ENCODE peak calls at places on chromosomes 6 and 20, in eight cellular contexts. Q is CD4-positive, alpha-beta T cell; V is upper lobe of left lung; R is neural crest cell; X is ovary; J is GM12864; F is brain microvascular endothelial cell; M is Calu3. A is an unnamed sample.

GRCh38 chr6:136470044-136470443 is 80.2 kb downstream of the MAP7 start:
- DNase-seq in Q (no peak), V (no peak), R (no peak), F (no peak), J (no peak), M (no peak), X (no peak), A (no peak)

GRCh38 chr6:107355659-107356058 is 103.7 kb downstream of the PDSS2 start:
- DNase-seq in M (no peak), X (no peak), Q (no peak), J (no peak), F (no peak), V (no peak), R (no peak), A (no peak)

GRCh38 chr6:107666084-107666981 is 157.8 kb downstream of the SCML4 start:
- DNase-seq in J (no peak), F (peak), M (peak), R (no peak), X (no peak), Q (no peak), V (no peak), A (no peak)

GRCh38 chr20:62437430-62437829 is 10.1 kb upstream of the RBBP8NL start:
- DNase-seq in M (no peak), R (no peak), F (no peak), X (no peak), Q (no peak), V (peak), J (no peak), A (no peak)

GRCh38 chr20:39029324-39029820 is 67.2 kb downstream of the DHX35 start:
- DNase-seq in J (no peak), M (no peak), R (no peak), X (no peak), V (no peak), Q (no peak), F (no peak), A (no peak)

GRCh38 chr6:43773050-43773956 is 3.3 kb downstream of the VEGFA start:
- DNase-seq in M (peak), Q (peak), X (no peak), J (no peak), F (no peak), R (no peak), V (no peak), A (no peak)

GRCh38 chr6:10429638-10430427 is 15.0 kb upstream of the TFAP2A start:
- DNase-seq in M (peak), V (no peak), X (no peak), Q (no peak), R (no peak), J (peak), F (peak), A (peak)

GRCh38 chr6:134436281-134436815 is 118.4 kb upstream of the SGK1 start:
- DNase-seq in F (peak), X (peak), Q (peak), R (no peak), M (peak), V (no peak), J (peak), A (no peak)

GRCh38 chr20:35871311-35871771 is 83.0 kb downstream of the SCAND1 start:
- DNase-seq in Q (no peak), F (peak), X (peak), M (no peak), J (no peak), R (no peak), V (no peak), A (peak)

GRCh38 chr6:134741193-134741521 is 208.7 kb downstream of the ALDH8A1 start:
- DNase-seq in F (no peak), J (no peak), V (peak), X (no peak), R (no peak), M (no peak), Q (no peak), A (no peak)

GRCh38 chr6:149457316-149457884 is 27.4 kb downstream of the ZC3H12D start:
- DNase-seq in R (no peak), J (no peak), V (no peak), M (no peak), Q (no peak), X (no peak), F (no peak), A (no peak)

GRCh38 chr6:57267586-57268293 is 45.6 kb upstream of the RAB23 start:
- DNase-seq in Q (peak), M (peak), V (no peak), F (peak), R (peak), J (peak), X (no peak), A (peak)

GRCh38 chr20:41086402-41087324 is 50.7 kb upstream of the PLCG1 start:
- DNase-seq in Q (no peak), V (no peak), J (no peak), R (no peak), F (no peak), M (no peak), X (no peak), A (no peak)

GRCh38 chr6:28643017-28643740 is 117.5 kb downstream of the GPX5 start:
- DNase-seq in V (no peak), F (peak), M (peak), X (no peak), Q (no peak), J (peak), R (peak), A (no peak)

GRCh38 chr6:128731249-128732165 is 151.4 kb upstream of the LAMA2 start:
- DNase-seq in M (peak), X (no peak), V (no peak), F (peak), J (no peak), R (peak), Q (no peak), A (no peak)

GRCh38 chr6:34381086-34381485 is 11.4 kb downstream of the NUDT3 start:
- DNase-seq in J (no peak), F (no peak), M (no peak), R (no peak), Q (no peak), V (no peak), X (no peak), A (no peak)

GRCh38 chr6:47241742-47242482 is 67.8 kb downstream of the TNFRSF21 start:
- DNase-seq in R (no peak), V (no peak), M (no peak), X (no peak), J (no peak), F (no peak), Q (no peak), A (no peak)

GRCh38 chr20:41006936-41007871 is 21.4 kb upstream of the TOP1 start:
- DNase-seq in V (no peak), M (no peak), X (no peak), J (no peak), R (no peak), F (no peak), Q (no peak), A (no peak)

GRCh38 chr6:116309657-116310056 is 29.9 kb upstream of the TSPYL1 start:
- DNase-seq in F (no peak), J (no peak), X (no peak), R (no peak), M (no peak), Q (no peak), V (no peak), A (no peak)

GRCh38 chr6:147345902-147346301 is 141.7 kb downstream of the STXBP5 start:
- DNase-seq in Q (no peak), J (no peak), M (no peak), X (no peak), V (no peak), R (no peak), F (no peak), A (no peak)

GRCh38 chr20:61321481-61321880 is 69.4 kb downstream of the CDH4 start:
- DNase-seq in Q (no peak), J (no peak), X (no peak), R (no peak), F (no peak), M (no peak), V (no peak), A (no peak)

GRCh38 chr20:62889411-62889810 is 27.8 kb upstream of the TCFL5 start:
- DNase-seq in Q (no peak), M (no peak), R (no peak), J (no peak), V (no peak), X (no peak), F (no peak), A (no peak)

GRCh38 chr20:24821391-24821790 is 127.7 kb upstream of the CST7 start:
- DNase-seq in X (no peak), F (no peak), J (no peak), Q (no peak), V (no peak), M (no peak), R (no peak), A (no peak)

GRCh38 chr20:10671221-10671849 is 2.5 kb downstream of the JAG1 start:
- DNase-seq in Q (no peak), J (peak), M (peak), V (no peak), F (peak), R (peak), X (peak), A (peak)

GRCh38 chr6:143516700-143517446 is 5.4 kb upstream of the FUCA2 start:
- DNase-seq in M (no peak), X (no peak), V (no peak), F (no peak), R (no peak), Q (no peak), J (no peak), A (no peak)

GRCh38 chr6:40719671-40720374 is 132.7 kb upstream of the LRFN2 start:
- DNase-seq in V (no peak), F (peak), X (peak), M (no peak), J (peak), Q (no peak), R (no peak), A (no peak)

GRCh38 chr6:151317206-151317994 is 74.0 kb downstream of the ZBTB2 start:
- DNase-seq in J (no peak), R (no peak), Q (no peak), F (peak), X (no peak), M (no peak), V (no peak), A (no peak)

GRCh38 chr20:49521356-49521755 is 38.9 kb upstream of the KCNB1 start:
- DNase-seq in J (no peak), V (no peak), F (no peak), X (no peak), Q (no peak), M (no peak), R (no peak), A (no peak)

GRCh38 chr6:105678516-105678915 is 275.6 kb upstream of the PREP start:
- DNase-seq in R (no peak), F (no peak), M (no peak), J (no peak), V (no peak), Q (no peak), X (no peak), A (no peak)

GRCh38 chr20:64063389-64064144 is 569 bp downstream of the TCEA2 start:
- DNase-seq in F (no peak), M (peak), V (peak), X (peak), J (no peak), Q (no peak), R (no peak), A (no peak)

GRCh38 chr20:44181611-44182010 is 5.4 kb downstream of the JPH2 start:
- DNase-seq in J (no peak), R (no peak), X (no peak), Q (no peak), V (no peak), F (no peak), M (no peak), A (no peak)

GRCh38 chr6:33878541-33878940 is 74.7 kb upstream of the MLN start:
- DNase-seq in J (no peak), Q (no peak), F (no peak), X (no peak), R (no peak), V (no peak), M (no peak), A (no peak)

GRCh38 chr20:33076662-33077398 is 2.6 kb upstream of the BPIFB4 start:
- DNase-seq in R (no peak), V (no peak), X (no peak), M (peak), J (no peak), F (no peak), Q (no peak), A (no peak)

GRCh38 chr20:61330441-61330840 is 78.4 kb downstream of the CDH4 start:
- DNase-seq in M (no peak), J (no peak), F (no peak), R (no peak), Q (no peak), V (no peak), X (no peak), A (no peak)

GRCh38 chr6:163356324-163356723 is 58.2 kb upstream of the QKI start:
- DNase-seq in J (no peak), R (no peak), M (no peak), Q (no peak), F (peak), V (peak), X (no peak), A (no peak)

GRCh38 chr20:46010491-46011405 is 2.0 kb downstream of the MMP9 start:
- DNase-seq in V (peak), M (no peak), J (no peak), Q (peak), R (no peak), F (no peak), X (no peak), A (no peak)

GRCh38 chr6:17600527-17601388 is 656 bp downstream of the FAM8A1 start:
- DNase-seq in R (peak), X (peak), F (peak), Q (peak), J (no peak), M (no peak), V (peak), A (no peak)

GRCh38 chr20:46293084-46293483 is 15.2 kb downstream of the CDH22 start:
- DNase-seq in X (no peak), M (no peak), V (no peak), Q (no peak), F (peak), R (no peak), J (no peak), A (no peak)

GRCh38 chr6:30061766-30062458 is 847 bp downstream of the POLR1H start:
- DNase-seq in J (no peak), Q (no peak), F (no peak), V (no peak), R (no peak), M (peak), X (no peak), A (no peak)

GRCh38 chr6:151413372-151414145 is 22.2 kb upstream of the ZBTB2 start:
- DNase-seq in V (no peak), J (no peak), F (no peak), X (no peak), M (no peak), Q (peak), R (no peak), A (no peak)

GRCh38 chr6:16238658-16239089 is 287 bp downstream of the GMPR start:
- DNase-seq in X (no peak), Q (no peak), V (no peak), M (peak), J (no peak), F (no peak), R (no peak), A (no peak)
- TF ChIP-seq CTCF in X (no peak), Q (no peak), V (no peak), M (no peak), J (no peak), F (no peak), R (no peak), A (no peak)

DNA sequence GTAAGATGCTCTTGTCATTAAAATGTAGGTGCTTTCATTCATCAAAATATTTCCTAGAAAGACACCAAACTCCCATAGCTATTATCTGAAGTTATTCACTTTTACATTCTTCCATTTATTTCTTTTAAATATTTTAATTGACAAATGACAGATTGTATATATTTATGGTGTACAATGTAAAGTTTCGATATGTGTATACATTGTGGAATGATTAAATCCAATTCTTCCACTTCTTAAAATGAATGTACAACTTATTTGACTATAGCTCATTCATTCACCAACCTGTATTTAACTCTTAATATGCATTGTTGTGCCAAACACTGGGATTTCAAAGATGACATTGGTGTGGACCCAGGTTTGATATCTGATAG is 41.0 kb downstream of the CCN2 start:
- DNase-seq in F (no peak), R (no peak), M (no peak), J (no peak), Q (no peak), V (no peak), X (no peak), A (no peak)
- TF ChIP-seq CTCF in F (no peak), R (peak), M (no peak), J (no peak), Q (peak), V (no peak), X (no peak), A (peak)

GRCh38 chr6:50825375-50826036 is 6.8 kb downstream of the TFAP2B start:
- DNase-seq in Q (no peak), J (no peak), F (no peak), R (no peak), V (no peak), X (no peak), M (no peak), A (no peak)
- TF ChIP-seq CTCF in Q (no peak), J (no peak), F (no peak), R (no peak), V (no peak), X (no peak), M (no peak), A (no peak)

GRCh38 chr6:3323148-3323547 is 64.4 kb downstream of the PSMG4 start:
- DNase-seq in J (no peak), X (no peak), R (no peak), Q (no peak), V (no peak), M (no peak), F (no peak), A (no peak)

GRCh38 chr6:3323696-3324261 is 65.0 kb downstream of the PSMG4 start:
- DNase-seq in Q (no peak), F (no peak), V (peak), R (no peak), M (no peak), X (no peak), J (no peak), A (no peak)

GRCh38 chr6:3325210-3325609 is 66.5 kb downstream of the PSMG4 start:
- DNase-seq in Q (no peak), J (no peak), V (no peak), F (peak), R (no peak), M (no peak), X (no peak), A (no peak)

GRCh38 chr6:3326179-3326971 is 67.6 kb downstream of the PSMG4 start:
- DNase-seq in V (no peak), J (no peak), R (no peak), F (no peak), X (no peak), Q (no peak), M (no peak), A (no peak)

GRCh38 chr6:3324262-3324942 is 65.7 kb downstream of the PSMG4 start:
- DNase-seq in J (peak), Q (no peak), X (no peak), M (no peak), F (peak), V (no peak), R (no peak), A (no peak)
- TF ChIP-seq CTCF in J (no peak), Q (no peak), X (no peak), M (no peak), F (no peak), V (no peak), R (no peak), A (no peak)

GRCh38 chr20:52246366-52246765 is 54.8 kb upstream of the ZFP64 start:
- DNase-seq in X (no peak), M (no peak), J (no peak), F (no peak), V (no peak), R (no peak), Q (no peak), A (no peak)

GRCh38 chr20:52240802-52241201 is 49.2 kb upstream of the ZFP64 start:
- DNase-seq in F (no peak), R (no peak), Q (no peak), M (no peak), X (no peak), J (no peak), V (no peak), A (peak)

GRCh38 chr20:52247548-52247947 is 56.0 kb upstream of the ZFP64 start:
- DNase-seq in F (no peak), R (no peak), Q (no peak), J (no peak), X (no peak), V (no peak), M (no peak), A (no peak)

GRCh38 chr20:52244702-52245101 is 53.1 kb upstream of the ZFP64 start:
- DNase-seq in X (no peak), Q (no peak), F (no peak), R (no peak), M (no peak), J (no peak), V (no peak), A (no peak)

DNA sequence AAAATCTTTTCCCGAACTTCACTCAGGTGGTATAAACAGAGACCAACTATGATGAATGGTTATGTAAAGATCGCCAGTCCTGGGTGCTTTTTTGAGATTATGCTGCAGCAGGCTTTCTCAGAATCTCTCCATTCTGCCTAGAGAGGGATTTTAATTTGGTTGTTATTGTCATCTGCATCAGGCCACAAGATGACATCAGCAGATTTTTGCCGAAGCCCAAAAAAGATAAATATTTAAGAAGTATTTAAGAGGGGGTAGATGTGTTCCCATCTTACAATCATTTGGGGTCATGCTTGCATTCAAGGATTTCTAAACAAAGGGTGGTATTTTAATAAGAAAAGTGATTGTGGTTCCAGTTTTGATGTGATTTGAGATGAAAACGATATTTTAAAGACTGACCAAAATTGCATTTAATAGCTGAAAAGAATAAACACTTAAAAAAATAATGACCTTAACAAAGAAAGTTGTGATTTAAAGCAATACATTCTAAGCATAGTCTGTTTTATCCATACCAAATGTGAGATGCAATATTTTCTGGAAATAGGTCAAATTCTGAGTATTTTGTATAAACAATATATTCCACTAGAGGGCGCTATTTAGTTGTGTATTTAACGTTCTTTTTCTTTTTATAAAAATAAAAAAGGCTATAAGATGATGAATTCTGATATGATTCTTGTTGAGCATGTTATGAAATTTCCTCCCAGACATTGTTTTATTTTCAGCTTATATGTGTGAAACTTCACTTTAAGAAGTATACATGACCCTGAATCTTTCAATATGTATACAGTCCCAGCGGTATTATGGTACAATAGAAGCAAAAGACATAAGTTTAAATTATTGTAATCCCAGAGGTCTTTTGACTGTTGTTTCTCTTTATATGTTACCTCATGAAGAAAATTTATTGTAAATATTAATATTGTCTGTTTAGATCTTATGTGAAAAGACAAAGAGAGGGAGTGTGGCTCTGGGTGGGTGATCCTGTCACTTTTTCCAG is 51.0 kb upstream of the ZFP64 start:
- DNase-seq in X (no peak), J (no peak), M (no peak), F (no peak), V (no peak), Q (no peak), R (no peak), A (peak)
- TF ChIP-seq CTCF in X (no peak), J (peak), M (peak), F (peak), V (peak), Q (peak), R (peak), A (peak)

DNA sequence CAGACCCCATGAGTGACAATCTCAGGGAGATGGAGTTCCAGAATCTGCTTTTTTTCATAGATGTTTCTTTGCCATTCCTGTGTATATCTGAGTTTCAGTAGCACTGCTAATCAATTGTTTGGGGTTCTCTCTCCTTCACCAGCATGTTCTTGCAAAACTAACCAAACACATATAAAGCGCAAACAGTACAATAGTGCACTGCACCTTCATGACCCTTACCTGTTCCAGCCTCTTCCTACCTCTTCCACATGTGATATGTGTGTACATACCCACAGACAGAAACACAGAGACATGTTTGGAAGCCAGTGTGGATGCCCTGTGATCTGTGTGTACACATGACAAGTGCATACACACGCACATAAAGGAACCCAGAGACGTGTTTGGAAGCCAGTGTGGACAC is 1.8 kb upstream of the CEP43 start:
- DNase-seq in Q (no peak), J (no peak), X (no peak), V (no peak), R (no peak), F (no peak), M (no peak), A (no peak)
- TF ChIP-seq CTCF in Q (no peak), J (no peak), X (no peak), V (no peak), R (no peak), F (no peak), M (no peak), A (no peak)

GRCh38 chr6:167766986-167767714 is 59.6 kb upstream of the AFDN start:
- DNase-seq in F (no peak), X (no peak), V (no peak), Q (no peak), J (no peak), R (no peak), M (no peak), A (no peak)
- TF ChIP-seq CTCF in F (no peak), X (no peak), V (no peak), Q (no peak), J (no peak), R (no peak), M (no peak), A (no peak)

A was measured in osteocyte.